ENCODE peak calls at places on chromosomes 13 and 19, in eight cellular contexts. W is pancreas; N is lung microvascular endothelial cell; G is CD8-positive, alpha-beta memory T cell; R is stimulated activated effector memory CD8-positive, alpha-beta T cell treated with anti-CD3 and anti-CD28 coated beads, Interleukin-12 subunit alpha, Interleukin-12 subunit beta, amount 100 ng/mL, for 72 hours; E is endothelial cell; K is NCI-H1694 treated with DMSO at 0.1 percent for 48 hours; S is germinal center. H is an unnamed sample.

GRCh38 chr19:41616785-41617621 is 9.9 kb downstream of the CEACAM4 start:
- DNase-seq in W (no peak), N (peak; percentile 56), G (no peak), R (no peak), E (peak; percentile 69), K (no peak), S (no peak), H (no peak)

GRCh38 chr13:50809133-50810090 is 34.1 kb downstream of the DLEU7 start:
- DNase-seq in W (no peak), N (no peak), G (no peak), R (no peak), E (no peak), K (no peak), S (no peak), H (no peak)

GRCh38 chr13:109869312-109870237 is 83.2 kb upstream of the IRS2 start:
- DNase-seq in W (peak; percentile 84), N (peak; percentile 40), G (no peak), R (no peak), E (no peak), K (peak; percentile 9), S (no peak), H (no peak)

GRCh38 chr19:48724796-48725753 is 5.5 kb upstream of the MAMSTR start:
- DNase-seq in W (peak; percentile 64), N (peak; percentile 82), G (no peak), R (no peak), E (peak; percentile 68), K (peak; percentile 58), S (peak; percentile 82), H (peak; percentile 81)

GRCh38 chr13:112346173-112346898 is 29.8 kb upstream of the SPACA7 start:
- DNase-seq in W (no peak), N (no peak), G (no peak), R (no peak), E (peak; percentile 17), K (no peak), S (no peak), H (no peak)

GRCh38 chr19:11674067-11674492 is 64.7 kb downstream of the ZNF823 start:
- DNase-seq in W (no peak), N (no peak), G (no peak), R (no peak), E (no peak), K (no peak), S (no peak), H (peak; percentile 27)

GRCh38 chr19:19185853-19186728 is 5.9 kb downstream of the BORCS8 start:
- DNase-seq in W (no peak), N (peak; percentile 70), G (peak; percentile 72), R (peak; percentile 79), E (peak; percentile 70), K (peak; percentile 21), S (peak; percentile 36), H (peak; percentile 41)

GRCh38 chr13:33367931-33368330 is 82.4 kb upstream of the STARD13 start:
- DNase-seq in W (no peak), N (no peak), G (no peak), R (no peak), E (no peak), K (no peak), S (no peak), H (peak; percentile 35)

GRCh38 chr19:18170714-18171255 is 2.8 kb upstream of the IFI30 start:
- DNase-seq in W (no peak), N (no peak), G (no peak), R (no peak), E (no peak), K (no peak), S (peak; percentile 65), H (peak; percentile 83)

GRCh38 chr13:105848494-105848893 is 687.0 kb downstream of the EFNB2 start:
- DNase-seq in W (no peak), N (no peak), G (no peak), R (no peak), E (no peak), K (peak; percentile 91), S (no peak), H (no peak)

GRCh38 chr19:54094601-54095000 is 6.0 kb downstream of the OSCAR start:
- DNase-seq in W (no peak), N (no peak), G (no peak), R (no peak), E (no peak), K (no peak), S (no peak), H (no peak)

GRCh38 chr13:113539822-113540221 is 44.7 kb upstream of the TFDP1 start:
- DNase-seq in W (no peak), N (no peak), G (no peak), R (no peak), E (no peak), K (no peak), S (no peak), H (no peak)

GRCh38 chr13:32997399-32997798 is 18.8 kb upstream of the KL start:
- DNase-seq in W (no peak), N (no peak), G (no peak), R (no peak), E (no peak), K (no peak), S (no peak), H (no peak)

GRCh38 chr19:51359294-51359693 is 6.9 kb downstream of the ETFB start:
- DNase-seq in W (no peak), N (no peak), G (no peak), R (no peak), E (no peak), K (no peak), S (no peak), H (no peak)

GRCh38 chr13:42740753-42741152 is 40.6 kb upstream of the FAM216B start:
- DNase-seq in W (peak; percentile 43), N (peak; percentile 57), G (no peak), R (no peak), E (no peak), K (no peak), S (no peak), H (no peak)

GRCh38 chr13:112170823-112171569 is 104.0 kb downstream of the SOX1 start:
- DNase-seq in W (no peak), N (no peak), G (no peak), R (no peak), E (no peak), K (no peak), S (no peak), H (no peak)

GRCh38 chr13:71242191-71242590 is 624.8 kb downstream of the DACH1 start:
- DNase-seq in W (no peak), N (no peak), G (no peak), R (no peak), E (no peak), K (no peak), S (no peak), H (no peak)

GRCh38 chr13:86882107-86882506 is 789.1 kb upstream of the SLITRK5 start:
- DNase-seq in W (no peak), N (no peak), G (no peak), R (no peak), E (no peak), K (no peak), S (no peak), H (no peak)

GRCh38 chr13:111252449-111253124 is 67.9 kb upstream of the TEX29 start:
- DNase-seq in W (no peak), N (no peak), G (no peak), R (peak; percentile 8), E (no peak), K (no peak), S (no peak), H (no peak)

GRCh38 chr13:91722267-91722884 is 324.0 kb downstream of the GPC5 start:
- DNase-seq in W (no peak), N (peak; percentile 17), G (no peak), R (no peak), E (no peak), K (peak; percentile 50), S (peak; percentile 11), H (no peak)

GRCh38 chr13:109787135-109787954 is 962 bp upstream of the IRS2 start:
- DNase-seq in W (peak; percentile 50), N (peak; percentile 38), G (peak; percentile 53), R (peak; percentile 52), E (peak; percentile 40), K (peak; percentile 22), S (peak; percentile 30), H (peak; percentile 31)

GRCh38 chr13:44591316-44591715 is 15.2 kb upstream of the TSC22D1 start:
- DNase-seq in W (no peak), N (no peak), G (no peak), R (no peak), E (no peak), K (no peak), S (no peak), H (no peak)

GRCh38 chr19:9865732-9866627 is 30.9 kb downstream of the PIN1 start:
- DNase-seq in W (no peak), N (no peak), G (peak; percentile 77), R (no peak), E (no peak), K (no peak), S (no peak), H (no peak)

GRCh38 chr13:45737571-45738002 is 35.5 kb downstream of the CBY2 start:
- DNase-seq in W (no peak), N (no peak), G (no peak), R (peak; percentile 50), E (no peak), K (no peak), S (no peak), H (peak; percentile 24)

GRCh38 chr19:29831041-29831548 is 19.3 kb downstream of the CCNE1 start:
- DNase-seq in W (no peak), N (no peak), G (peak; percentile 75), R (peak; percentile 74), E (no peak), K (no peak), S (no peak), H (peak; percentile 37)

GRCh38 chr13:62512194-62513141 is 1096.8 kb upstream of the PCDH20 start:
- DNase-seq in W (peak; percentile 55), N (peak; percentile 17), G (no peak), R (no peak), E (peak; percentile 46), K (peak; percentile 0), S (no peak), H (peak; percentile 37)

GRCh38 chr19:41746593-41747227 is 8.6 kb upstream of the CEACAM6 start:
- DNase-seq in W (peak; percentile 66), N (peak; percentile 51), G (no peak), R (peak; percentile 64), E (peak; percentile 57), K (peak; percentile 11), S (peak; percentile 20), H (peak; percentile 47)

GRCh38 chr13:33279898-33280549 is 5.5 kb downstream of the STARD13 start:
- DNase-seq in W (no peak), N (peak; percentile 69), G (no peak), R (no peak), E (no peak), K (peak; percentile 0), S (no peak), H (no peak)